ENCODE peak calls at places on chromosomes 5 and 9, in six cellular contexts. J is OCI-LY7, B is neural progenitor cell, Q is astrocyte, F is mammary epithelial cell, D is neuronal stem cell. P is an unnamed sample.

GRCh38 chr5:56516441-56516840 is 283.3 kb upstream of the ANKRD55 start:
- DNase-seq in F (no peak), B (no peak), J (no peak), Q (no peak), D (no peak), P (no peak)

GRCh38 chr9:78292026-78292425 is 4.9 kb upstream of the PSAT1 start:
- DNase-seq in J (no peak), B (no peak), F (no peak), Q (no peak), D (no peak), P (no peak)

GRCh38 chr5:74441616-74442015 is 198.9 kb downstream of the ENC1 start:
- DNase-seq in B (no peak), Q (no peak), J (no peak), F (no peak), D (no peak), P (no peak)

GRCh38 chr5:177968661-177969211 is 27.3 kb downstream of the PROP1 start:
- DNase-seq in D (no peak), B (no peak), Q (no peak), J (no peak), F (no peak), P (no peak)

GRCh38 chr5:135635471-135635870 is 56.7 kb upstream of the CXCL14 start:
- DNase-seq in J (no peak), B (no peak), D (no peak), F (no peak), Q (no peak), P (no peak)

GRCh38 chr5:15383469-15383868 is 116.5 kb upstream of the FBXL7 start:
- DNase-seq in Q (peak), F (no peak), D (no peak), B (peak), J (no peak), P (no peak)

GRCh38 chr5:180636016-180636402 is 13.4 kb downstream of the FLT4 start:
- DNase-seq in B (no peak), J (no peak), Q (no peak), F (no peak), D (no peak), P (no peak)

GRCh38 chr5:35198096-35198495 is 32.2 kb downstream of the PRLR start:
- DNase-seq in F (no peak), D (no peak), B (no peak), J (no peak), Q (peak), P (no peak)

GRCh38 chr5:23840083-23840482 is 332.7 kb downstream of the PRDM9 start:
- DNase-seq in F (no peak), D (no peak), Q (no peak), J (no peak), B (no peak), P (peak)

GRCh38 chr9:83247732-83248131 is 184.8 kb upstream of the RASEF start:
- DNase-seq in B (no peak), Q (no peak), F (no peak), J (no peak), D (no peak), P (no peak)

GRCh38 chr9:6433405-6433804 is 20.4 kb downstream of the UHRF2 start:
- DNase-seq in F (peak), D (no peak), B (no peak), Q (peak), J (no peak), P (no peak)

GRCh38 chr5:172334196-172334595 is 50.6 kb upstream of the UBTD2 start:
- DNase-seq in J (peak), Q (no peak), B (no peak), F (no peak), D (no peak), P (peak)

GRCh38 chr5:86971034-86971511 is 296.6 kb upstream of the RASA1 start:
- DNase-seq in F (peak), D (no peak), B (no peak), Q (peak), J (peak), P (peak)

GRCh38 chr5:88190106-88190834 is 78.4 kb downstream of the TMEM161B start:
- DNase-seq in Q (no peak), J (no peak), B (peak), D (no peak), F (no peak), P (no peak)

GRCh38 chr9:107513464-107514092 is 24.0 kb upstream of the KLF4 start:
- DNase-seq in J (no peak), D (no peak), B (no peak), Q (no peak), F (no peak), P (peak)

GRCh38 chr5:27276119-27276518 is 237.7 kb upstream of the CDH9 start:
- DNase-seq in Q (no peak), J (no peak), F (no peak), B (no peak), D (no peak), P (no peak)

GRCh38 chr5:132019857-132020555 is 8.5 kb upstream of the ACSL6 start:
- DNase-seq in D (no peak), J (no peak), F (peak), Q (no peak), B (no peak), P (no peak)

GRCh38 chr5:122264610-122265009 is 47.4 kb upstream of the SNCAIP start:
- DNase-seq in B (no peak), Q (no peak), J (no peak), D (no peak), F (no peak), P (no peak)

GRCh38 chr9:84379740-84380139 is 39.2 kb upstream of the SLC28A3 start:
- DNase-seq in B (no peak), J (no peak), Q (peak), F (no peak), D (no peak), P (no peak)

GRCh38 chr9:3507395-3508077 is 18.3 kb downstream of the RFX3 start:
- DNase-seq in J (peak), Q (no peak), F (peak), D (no peak), B (no peak), P (peak)

GRCh38 chr9:6852243-6852963 is 94.6 kb downstream of the KDM4C start:
- DNase-seq in D (no peak), F (peak), Q (peak), B (no peak), J (no peak), P (no peak)

GRCh38 chr9:34381323-34381722 is 4.6 kb upstream of the MYORG start:
- DNase-seq in F (no peak), B (peak), J (peak), D (peak), Q (no peak), P (peak)

GRCh38 chr5:113487779-113488644 is at the start of gene MCC:
- DNase-seq in J (no peak), Q (peak), F (peak), D (peak), B (peak), P (no peak)

DNA sequence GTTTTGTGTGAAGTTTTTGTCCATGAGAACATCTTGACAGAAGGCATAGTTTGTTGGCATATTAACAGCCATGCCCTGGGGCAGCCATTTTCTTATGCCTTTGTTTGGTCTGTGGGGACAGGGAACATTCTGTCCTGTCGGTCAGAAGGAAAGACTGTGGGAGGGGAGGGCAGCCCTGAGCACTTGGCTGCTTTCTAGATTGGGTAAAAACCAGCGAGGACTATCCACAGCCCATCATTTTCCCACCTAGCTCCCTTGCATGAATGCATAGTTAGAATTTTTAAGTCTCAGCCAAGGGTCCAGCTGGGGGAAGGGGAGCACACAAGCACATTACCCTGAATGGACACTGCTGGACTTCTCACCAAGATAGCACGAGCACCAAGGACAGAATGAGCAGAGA is 130.1 kb downstream of the BOD1 start:
- DNase-seq in D (no peak), B (no peak), Q (no peak), J (no peak), F (no peak), P (no peak)
- H2AFZ ChIP-seq in D (no peak), B (no peak), Q (no peak), J (no peak), F (peak), P (no peak)

GRCh38 chr9:22381170-22381569 is 65.5 kb upstream of the DMRTA1 start:
- DNase-seq in F (no peak), J (no peak), B (peak), D (no peak), Q (no peak), P (no peak)
- H3K4me2 ChIP-seq in F (no peak), J (no peak), B (peak), D (no peak), Q (no peak), P (no peak)

DNA sequence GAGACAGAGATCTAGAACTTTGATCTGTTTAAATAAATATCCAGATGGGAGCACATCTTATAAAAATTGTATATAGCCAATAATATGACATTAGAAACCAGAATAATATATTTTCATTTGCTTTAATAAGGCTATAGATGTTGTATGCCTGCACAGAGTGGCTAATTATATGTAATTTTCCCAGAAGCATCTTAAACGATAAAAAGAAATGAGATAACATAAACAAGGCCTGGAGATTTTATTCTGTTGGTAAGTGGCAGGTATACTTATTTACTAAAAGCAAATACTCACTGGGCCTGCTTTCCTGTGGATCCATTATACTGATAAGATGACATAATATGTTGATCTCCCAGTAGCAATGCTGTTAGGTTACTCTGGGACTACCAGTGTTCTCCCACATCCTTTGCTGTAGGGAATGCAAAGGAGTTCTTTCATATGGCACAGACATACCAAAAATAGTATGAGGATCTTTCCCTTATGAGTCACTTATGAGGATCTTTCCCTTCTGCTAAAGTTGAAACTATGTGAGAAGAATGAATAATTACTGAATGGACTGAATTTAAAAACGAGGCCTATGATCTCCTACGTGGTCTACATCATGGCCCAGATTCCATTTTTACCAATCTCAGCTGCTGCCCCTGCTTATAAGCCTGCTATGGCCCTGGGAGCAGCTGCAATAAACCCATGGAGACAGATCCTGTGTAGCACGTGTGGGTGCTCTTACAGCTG is 112.1 kb downstream of the NUDT12 start:
- DNase-seq in F (peak), D (no peak), Q (peak), B (no peak), J (no peak), P (no peak)
- H2AFZ ChIP-seq in F (peak), D (peak), Q (no peak), B (no peak), J (no peak), P (no peak)

GRCh38 chr5:2750026-2750757 is 1.3 kb downstream of the IRX2 start:
- DNase-seq in B (peak), J (no peak), F (peak), D (no peak), Q (no peak), P (no peak)
- H3K4me2 ChIP-seq in B (peak), J (no peak), F (peak), D (peak), Q (peak), P (no peak)

DNA sequence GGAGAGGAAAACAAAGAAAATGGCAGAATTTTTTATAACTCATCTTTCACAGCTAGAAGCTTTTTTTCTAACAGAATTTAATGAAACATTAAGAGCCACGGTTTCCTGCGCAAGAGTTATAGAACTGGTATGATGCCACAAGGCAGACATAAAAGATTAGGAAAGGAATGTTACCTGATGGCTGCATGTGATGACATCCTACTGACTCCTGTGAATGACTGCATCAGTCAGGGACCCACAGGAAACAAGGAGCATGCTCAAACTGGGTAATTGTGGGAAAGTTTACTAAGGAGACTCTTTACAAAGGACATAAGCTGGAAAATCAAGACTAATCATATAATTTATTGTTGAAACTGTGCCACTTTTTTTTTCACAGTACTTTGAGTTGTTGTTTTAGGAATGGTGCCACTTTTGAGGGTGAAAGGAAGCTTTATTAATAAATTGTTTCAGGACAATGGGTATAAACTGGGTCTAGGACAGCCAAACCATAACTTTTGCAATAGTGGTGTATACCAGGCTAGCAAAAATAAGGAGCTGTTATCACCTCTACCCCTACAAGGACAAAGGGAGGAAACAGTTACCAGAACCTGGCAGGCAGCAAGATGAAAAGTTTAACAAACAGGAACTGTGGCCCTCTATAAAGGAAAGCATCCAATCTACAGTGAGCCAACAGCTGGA is 5.1 kb upstream of the TSLP start:
- DNase-seq in Q (no peak), D (no peak), F (no peak), B (no peak), J (no peak), P (no peak)
- H2AFZ ChIP-seq in Q (no peak), D (no peak), F (peak), B (peak), J (no peak), P (no peak)

DNA sequence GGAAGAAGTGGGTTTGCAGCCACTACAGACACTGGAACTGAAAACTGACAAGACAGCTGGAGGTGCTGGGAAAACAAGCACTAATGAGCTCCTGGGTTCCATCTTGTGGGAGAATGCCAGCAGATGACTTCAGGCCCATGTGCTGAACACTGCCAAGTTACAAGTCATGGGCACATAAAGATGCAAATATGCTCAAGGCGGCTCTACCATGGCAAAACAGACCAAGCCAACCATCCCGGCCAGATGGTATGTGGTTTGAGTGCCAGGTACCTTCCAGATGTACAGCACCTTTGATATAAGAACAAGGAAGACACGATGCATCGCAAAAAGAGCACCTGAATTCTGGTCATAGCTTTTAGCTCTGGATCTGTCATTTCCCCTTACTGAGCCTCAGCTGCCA is 19.9 kb downstream of the TNFSF8 start:
- DNase-seq in B (no peak), D (no peak), J (peak), F (no peak), Q (no peak), P (peak)
- H3K4me2 ChIP-seq in B (no peak), D (no peak), J (peak), F (no peak), Q (no peak), P (peak)

GRCh38 chr5:145471026-145471425 is 364.1 kb downstream of the PRELID2 start:
- DNase-seq in J (no peak), Q (no peak), F (no peak), D (no peak), B (no peak), P (no peak)
- H2AFZ ChIP-seq in J (no peak), Q (no peak), F (no peak), D (no peak), B (no peak), P (no peak)